ENCODE peak calls at places on chromosomes 3 and 15, in four cellular contexts. One of them, this sample, is unnamed.

GRCh38 chr15:58528197-58528870 is 96.5 kb downstream of the LIPC start:
- DNase-seq in endothelial cell: no peak
- DNase-seq in kidney tubule cell: peak
- DNase-seq in stimulated activated CD8-positive, alpha-beta memory T cell treated with anti-CD3 and anti-CD28 coated beads, Interleukin-12 subunit alpha, Interleukin-12 subunit beta, amount 100 ng/mL, for 4 hours: no peak
- DNase-seq in this sample: no peak

GRCh38 chr15:91214675-91215590 is 114.9 kb downstream of the SV2B start:
- DNase-seq in endothelial cell: no peak
- DNase-seq in kidney tubule cell: no peak
- DNase-seq in stimulated activated CD8-positive, alpha-beta memory T cell treated with anti-CD3 and anti-CD28 coated beads, Interleukin-12 subunit alpha, Interleukin-12 subunit beta, amount 100 ng/mL, for 4 hours: no peak
- DNase-seq in this sample: no peak

GRCh38 chr3:23488618-23489017 is 285.5 kb downstream of the UBE2E2 start:
- DNase-seq in endothelial cell: no peak
- DNase-seq in kidney tubule cell: no peak
- DNase-seq in stimulated activated CD8-positive, alpha-beta memory T cell treated with anti-CD3 and anti-CD28 coated beads, Interleukin-12 subunit alpha, Interleukin-12 subunit beta, amount 100 ng/mL, for 4 hours: no peak
- DNase-seq in this sample: no peak

GRCh38 chr3:129567176-129567705 is 24.3 kb downstream of the H1-8 start:
- DNase-seq in endothelial cell: no peak
- DNase-seq in kidney tubule cell: no peak
- DNase-seq in stimulated activated CD8-positive, alpha-beta memory T cell treated with anti-CD3 and anti-CD28 coated beads, Interleukin-12 subunit alpha, Interleukin-12 subunit beta, amount 100 ng/mL, for 4 hours: no peak
- DNase-seq in this sample: no peak

GRCh38 chr3:178752843-178753242 is 216.6 kb downstream of the KCNMB2 start:
- DNase-seq in endothelial cell: no peak
- DNase-seq in kidney tubule cell: no peak
- DNase-seq in stimulated activated CD8-positive, alpha-beta memory T cell treated with anti-CD3 and anti-CD28 coated beads, Interleukin-12 subunit alpha, Interleukin-12 subunit beta, amount 100 ng/mL, for 4 hours: no peak
- DNase-seq in this sample: no peak

GRCh38 chr15:66151809-66152208 is 101.7 kb downstream of the MEGF11 start:
- DNase-seq in endothelial cell: no peak
- DNase-seq in kidney tubule cell: no peak
- DNase-seq in stimulated activated CD8-positive, alpha-beta memory T cell treated with anti-CD3 and anti-CD28 coated beads, Interleukin-12 subunit alpha, Interleukin-12 subunit beta, amount 100 ng/mL, for 4 hours: no peak
- DNase-seq in this sample: no peak

GRCh38 chr15:58393196-58393790 is 38.5 kb upstream of the LIPC start:
- DNase-seq in endothelial cell: no peak
- DNase-seq in kidney tubule cell: peak
- DNase-seq in stimulated activated CD8-positive, alpha-beta memory T cell treated with anti-CD3 and anti-CD28 coated beads, Interleukin-12 subunit alpha, Interleukin-12 subunit beta, amount 100 ng/mL, for 4 hours: no peak
- DNase-seq in this sample: no peak

GRCh38 chr3:71989165-71989564 is 204.2 kb upstream of the PROK2 start:
- DNase-seq in endothelial cell: no peak
- DNase-seq in kidney tubule cell: peak
- DNase-seq in stimulated activated CD8-positive, alpha-beta memory T cell treated with anti-CD3 and anti-CD28 coated beads, Interleukin-12 subunit alpha, Interleukin-12 subunit beta, amount 100 ng/mL, for 4 hours: no peak
- DNase-seq in this sample: no peak